ENCODE peak calls at places on chromosomes 13 and 19, in ten cellular contexts. One of them, this sample, is unnamed.

GRCh38 chr13:35512271-35512920 is 35.9 kb upstream of the MAB21L1 start:
- DNase-seq in breast epithelium: no peak
- DNase-seq in Peyer's patch: no peak
- DNase-seq in IMR-90: peak
- DNase-seq in uterus: peak
- DNase-seq in fibroblast of mammary gland: peak
- DNase-seq in AG04450: peak
- DNase-seq in bronchial epithelial cell: peak
- DNase-seq in body of pancreas: peak
- DNase-seq in cardiac muscle cell: peak
- DNase-seq in this sample: peak

GRCh38 chr19:6769006-6769637 is 1.9 kb upstream of the SH2D3A start:
- DNase-seq in fibroblast of mammary gland: peak
- DNase-seq in cardiac muscle cell: peak
- DNase-seq in body of pancreas: peak
- DNase-seq in Peyer's patch: no peak
- DNase-seq in IMR-90: peak
- DNase-seq in breast epithelium: no peak
- DNase-seq in AG04450: no peak
- DNase-seq in uterus: no peak
- DNase-seq in bronchial epithelial cell: no peak
- DNase-seq in this sample: no peak

GRCh38 chr13:49315756-49316481 is 68.2 kb downstream of the CDADC1 start:
- DNase-seq in uterus: no peak
- DNase-seq in body of pancreas: no peak
- DNase-seq in IMR-90: peak
- DNase-seq in cardiac muscle cell: no peak
- DNase-seq in bronchial epithelial cell: no peak
- DNase-seq in breast epithelium: no peak
- DNase-seq in AG04450: no peak
- DNase-seq in fibroblast of mammary gland: no peak
- DNase-seq in Peyer's patch: no peak
- DNase-seq in this sample: no peak

GRCh38 chr13:42680748-42681147 is 100.6 kb upstream of the FAM216B start:
- DNase-seq in Peyer's patch: no peak
- DNase-seq in cardiac muscle cell: no peak
- DNase-seq in IMR-90: no peak
- DNase-seq in fibroblast of mammary gland: no peak
- DNase-seq in breast epithelium: no peak
- DNase-seq in uterus: no peak
- DNase-seq in body of pancreas: no peak
- DNase-seq in bronchial epithelial cell: no peak
- DNase-seq in AG04450: no peak
- DNase-seq in this sample: no peak

GRCh38 chr19:37867831-37868230 is 38.6 kb downstream of the WDR87 start:
- DNase-seq in bronchial epithelial cell: peak
- DNase-seq in IMR-90: peak
- DNase-seq in breast epithelium: no peak
- DNase-seq in Peyer's patch: no peak
- DNase-seq in uterus: no peak
- DNase-seq in cardiac muscle cell: peak
- DNase-seq in AG04450: peak
- DNase-seq in fibroblast of mammary gland: peak
- DNase-seq in body of pancreas: no peak
- DNase-seq in this sample: no peak

GRCh38 chr13:40585911-40586471 is 80.5 kb downstream of the FOXO1 start:
- DNase-seq in IMR-90: no peak
- DNase-seq in bronchial epithelial cell: peak
- DNase-seq in breast epithelium: no peak
- DNase-seq in body of pancreas: no peak
- DNase-seq in uterus: no peak
- DNase-seq in fibroblast of mammary gland: peak
- DNase-seq in AG04450: no peak
- DNase-seq in Peyer's patch: no peak
- DNase-seq in cardiac muscle cell: peak
- DNase-seq in this sample: no peak

GRCh38 chr19:34493649-34494044 is 12.1 kb downstream of the WTIP start:
- DNase-seq in breast epithelium: no peak
- DNase-seq in body of pancreas: no peak
- DNase-seq in uterus: no peak
- DNase-seq in AG04450: no peak
- DNase-seq in Peyer's patch: no peak
- DNase-seq in IMR-90: no peak
- DNase-seq in fibroblast of mammary gland: no peak
- DNase-seq in cardiac muscle cell: no peak
- DNase-seq in bronchial epithelial cell: no peak
- DNase-seq in this sample: no peak

GRCh38 chr13:75636339-75637095 is 387 bp downstream of the LMO7 start:
- DNase-seq in cardiac muscle cell: peak
- DNase-seq in body of pancreas: peak
- DNase-seq in fibroblast of mammary gland: no peak
- DNase-seq in breast epithelium: no peak
- DNase-seq in IMR-90: peak
- DNase-seq in AG04450: no peak
- DNase-seq in bronchial epithelial cell: peak
- DNase-seq in uterus: peak
- DNase-seq in Peyer's patch: peak
- DNase-seq in this sample: no peak

GRCh38 chr19:52936151-52936957 is 13.1 kb upstream of the ZNF888 start:
- DNase-seq in bronchial epithelial cell: no peak
- DNase-seq in IMR-90: no peak
- DNase-seq in AG04450: no peak
- DNase-seq in uterus: no peak
- DNase-seq in Peyer's patch: no peak
- DNase-seq in breast epithelium: no peak
- DNase-seq in cardiac muscle cell: peak
- DNase-seq in body of pancreas: peak
- DNase-seq in fibroblast of mammary gland: no peak
- DNase-seq in this sample: peak

GRCh38 chr13:102812616-102813287 is 13.8 kb downstream of the BIVM start:
- DNase-seq in Peyer's patch: no peak
- DNase-seq in fibroblast of mammary gland: no peak
- DNase-seq in IMR-90: peak
- DNase-seq in body of pancreas: no peak
- DNase-seq in breast epithelium: no peak
- DNase-seq in uterus: no peak
- DNase-seq in bronchial epithelial cell: no peak
- DNase-seq in cardiac muscle cell: peak
- DNase-seq in AG04450: no peak
- DNase-seq in this sample: no peak

GRCh38 chr19:51094696-51095279 is 12.1 kb upstream of the KLK14 start:
- DNase-seq in Peyer's patch: no peak
- DNase-seq in fibroblast of mammary gland: no peak
- DNase-seq in AG04450: no peak
- DNase-seq in body of pancreas: peak
- DNase-seq in cardiac muscle cell: peak
- DNase-seq in bronchial epithelial cell: no peak
- DNase-seq in IMR-90: no peak
- DNase-seq in uterus: no peak
- DNase-seq in breast epithelium: no peak
- DNase-seq in this sample: no peak

GRCh38 chr13:99105160-99105559 is 95.5 kb upstream of the UBAC2 start:
- DNase-seq in cardiac muscle cell: no peak
- DNase-seq in uterus: no peak
- DNase-seq in bronchial epithelial cell: no peak
- DNase-seq in Peyer's patch: no peak
- DNase-seq in fibroblast of mammary gland: no peak
- DNase-seq in AG04450: no peak
- DNase-seq in breast epithelium: no peak
- DNase-seq in body of pancreas: no peak
- DNase-seq in IMR-90: no peak
- DNase-seq in this sample: no peak
- TF ChIP-seq CTCF in cardiac muscle cell: no peak
- TF ChIP-seq CTCF in uterus: no peak
- TF ChIP-seq CTCF in bronchial epithelial cell: no peak
- TF ChIP-seq CTCF in Peyer's patch: no peak
- TF ChIP-seq CTCF in fibroblast of mammary gland: no peak
- TF ChIP-seq CTCF in AG04450: no peak
- TF ChIP-seq CTCF in breast epithelium: no peak
- TF ChIP-seq CTCF in body of pancreas: no peak
- TF ChIP-seq CTCF in IMR-90: no peak
- TF ChIP-seq CTCF in this sample: no peak

GRCh38 chr19:1087813-1088418 is 7.3 kb downstream of the POLR2E start:
- DNase-seq in uterus: no peak
- DNase-seq in bronchial epithelial cell: no peak
- DNase-seq in fibroblast of mammary gland: no peak
- DNase-seq in Peyer's patch: peak
- DNase-seq in breast epithelium: no peak
- DNase-seq in body of pancreas: no peak
- DNase-seq in cardiac muscle cell: no peak
- DNase-seq in AG04450: no peak
- DNase-seq in IMR-90: no peak
- DNase-seq in this sample: no peak

GRCh38 chr19:1086618-1087017 is 8.6 kb downstream of the POLR2E start:
- DNase-seq in fibroblast of mammary gland: no peak
- DNase-seq in breast epithelium: no peak
- DNase-seq in uterus: no peak
- DNase-seq in bronchial epithelial cell: no peak
- DNase-seq in cardiac muscle cell: no peak
- DNase-seq in IMR-90: no peak
- DNase-seq in AG04450: no peak
- DNase-seq in body of pancreas: no peak
- DNase-seq in Peyer's patch: no peak
- DNase-seq in this sample: no peak

GRCh38 chr19:1085053-1085658 is 10.0 kb downstream of the POLR2E start:
- DNase-seq in uterus: no peak
- DNase-seq in AG04450: no peak
- DNase-seq in Peyer's patch: no peak
- DNase-seq in cardiac muscle cell: no peak
- DNase-seq in IMR-90: no peak
- DNase-seq in bronchial epithelial cell: peak
- DNase-seq in body of pancreas: no peak
- DNase-seq in breast epithelium: no peak
- DNase-seq in fibroblast of mammary gland: no peak
- DNase-seq in this sample: no peak

GRCh38 chr19:1084024-1084868 is 10.9 kb downstream of the POLR2E start:
- DNase-seq in body of pancreas: peak
- DNase-seq in IMR-90: no peak
- DNase-seq in fibroblast of mammary gland: no peak
- DNase-seq in cardiac muscle cell: no peak
- DNase-seq in uterus: no peak
- DNase-seq in bronchial epithelial cell: no peak
- DNase-seq in breast epithelium: no peak
- DNase-seq in Peyer's patch: no peak
- DNase-seq in AG04450: no peak
- DNase-seq in this sample: no peak

GRCh38 chr19:1085676-1086442 is 9.3 kb downstream of the POLR2E start:
- DNase-seq in uterus: no peak
- DNase-seq in Peyer's patch: no peak
- DNase-seq in cardiac muscle cell: no peak
- DNase-seq in bronchial epithelial cell: no peak
- DNase-seq in AG04450: no peak
- DNase-seq in breast epithelium: no peak
- DNase-seq in body of pancreas: no peak
- DNase-seq in IMR-90: no peak
- DNase-seq in fibroblast of mammary gland: no peak
- DNase-seq in this sample: no peak
- H3K4me3 ChIP-seq in uterus: no peak
- H3K4me3 ChIP-seq in Peyer's patch: no peak
- H3K4me3 ChIP-seq in cardiac muscle cell: no peak
- H3K4me3 ChIP-seq in bronchial epithelial cell: no peak
- H3K4me3 ChIP-seq in AG04450: no peak
- H3K4me3 ChIP-seq in breast epithelium: no peak
- H3K4me3 ChIP-seq in body of pancreas: no peak
- H3K4me3 ChIP-seq in IMR-90: no peak
- H3K4me3 ChIP-seq in fibroblast of mammary gland: no peak
- H3K4me3 ChIP-seq in this sample: no peak

DNA sequence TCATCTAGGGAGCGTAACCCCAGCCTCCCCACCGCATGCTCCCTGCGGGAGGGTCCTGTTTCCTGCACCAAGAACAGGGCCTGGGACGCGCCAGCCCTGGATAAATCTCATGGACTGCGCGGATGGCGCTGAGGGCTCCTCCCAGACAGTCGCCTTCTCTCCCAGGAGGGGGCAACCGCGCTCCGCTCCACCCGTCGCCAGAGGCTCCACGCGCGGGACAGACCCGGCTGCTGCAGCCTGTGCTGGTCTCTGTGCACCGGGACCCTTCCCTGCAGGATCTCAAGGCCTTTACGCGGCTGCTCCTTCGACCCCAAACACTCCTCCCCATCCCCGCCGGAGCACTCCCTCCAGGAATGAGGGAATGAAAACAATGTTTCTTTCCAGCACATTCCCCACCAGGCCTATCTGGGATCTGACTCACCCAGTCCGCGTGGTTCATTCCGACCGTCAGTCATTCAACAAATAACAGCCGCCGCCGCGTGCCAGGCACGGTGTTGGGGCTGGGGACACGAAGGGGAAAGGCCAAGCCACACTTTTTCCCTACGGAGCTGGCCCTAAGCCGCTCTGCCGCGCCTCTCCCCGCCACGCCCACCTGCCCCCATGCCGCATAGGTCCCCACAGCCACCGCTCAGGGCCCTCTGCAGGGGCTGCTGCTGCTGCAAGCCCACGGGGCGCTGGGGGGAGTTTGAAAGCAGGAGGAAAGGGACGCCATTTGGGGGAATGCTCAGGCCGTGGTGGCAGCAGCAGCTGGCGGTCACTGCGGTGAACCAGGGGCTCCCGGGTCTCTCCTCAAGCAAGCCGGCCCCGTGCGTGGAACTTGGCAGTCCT is 6.0 kb downstream of the PNMA8B start:
- DNase-seq in bronchial epithelial cell: no peak
- DNase-seq in IMR-90: peak
- DNase-seq in uterus: peak
- DNase-seq in breast epithelium: no peak
- DNase-seq in Peyer's patch: peak
- DNase-seq in fibroblast of mammary gland: peak
- DNase-seq in body of pancreas: peak
- DNase-seq in cardiac muscle cell: peak
- DNase-seq in AG04450: no peak
- DNase-seq in this sample: no peak
- TF ChIP-seq CTCF in bronchial epithelial cell: peak
- TF ChIP-seq CTCF in IMR-90: no peak
- TF ChIP-seq CTCF in uterus: peak
- TF ChIP-seq CTCF in breast epithelium: no peak
- TF ChIP-seq CTCF in Peyer's patch: no peak
- TF ChIP-seq CTCF in fibroblast of mammary gland: peak
- TF ChIP-seq CTCF in body of pancreas: no peak
- TF ChIP-seq CTCF in cardiac muscle cell: peak
- TF ChIP-seq CTCF in AG04450: peak
- TF ChIP-seq CTCF in this sample: peak

DNA sequence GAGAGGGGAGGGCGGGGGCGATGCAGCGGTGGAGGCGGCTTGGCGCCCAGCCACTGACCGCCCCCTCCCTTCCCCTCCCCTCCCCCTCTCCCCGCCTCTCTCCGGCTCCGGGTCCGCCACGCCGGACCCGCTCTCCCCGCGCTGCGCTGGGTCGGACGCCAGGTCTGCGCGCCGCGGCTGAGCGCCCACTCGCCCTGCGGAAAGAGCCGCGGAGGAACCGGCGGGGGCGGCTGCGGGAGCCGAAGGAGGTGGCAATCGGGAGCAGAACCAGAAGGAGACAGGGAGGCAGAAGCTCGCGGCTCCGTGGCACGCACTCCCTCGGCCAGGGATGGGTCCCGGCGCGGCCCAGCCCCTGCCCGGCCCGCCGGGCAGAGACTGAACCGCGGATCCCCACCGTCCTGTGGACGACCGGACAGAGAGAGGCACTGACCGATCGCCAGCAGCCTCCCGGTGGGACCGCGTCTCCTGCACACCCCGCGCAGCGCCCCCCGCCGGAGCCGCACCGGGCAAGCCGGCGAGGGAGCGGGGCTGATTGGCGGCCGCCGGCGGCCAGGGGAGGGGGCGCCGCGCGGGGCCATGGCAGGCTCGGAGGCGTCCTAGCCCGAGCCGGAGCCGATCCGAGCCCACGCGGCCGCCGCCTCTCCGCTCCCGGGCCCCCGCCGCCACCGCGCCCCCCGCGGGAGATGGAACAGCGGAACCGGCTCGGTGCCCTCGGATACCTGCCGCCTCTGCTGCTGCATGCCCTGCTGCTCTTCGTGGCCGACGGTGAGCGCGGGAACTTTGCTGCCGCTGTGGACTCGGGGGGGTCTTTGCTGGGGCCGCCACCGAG is at the start of gene VSTM2B:
- DNase-seq in breast epithelium: no peak
- DNase-seq in cardiac muscle cell: no peak
- DNase-seq in IMR-90: no peak
- DNase-seq in fibroblast of mammary gland: no peak
- DNase-seq in bronchial epithelial cell: no peak
- DNase-seq in uterus: no peak
- DNase-seq in Peyer's patch: no peak
- DNase-seq in body of pancreas: no peak
- DNase-seq in AG04450: no peak
- DNase-seq in this sample: no peak
- H3K4me3 ChIP-seq in breast epithelium: no peak
- H3K4me3 ChIP-seq in cardiac muscle cell: peak
- H3K4me3 ChIP-seq in IMR-90: no peak
- H3K4me3 ChIP-seq in fibroblast of mammary gland: no peak
- H3K4me3 ChIP-seq in bronchial epithelial cell: no peak
- H3K4me3 ChIP-seq in uterus: no peak
- H3K4me3 ChIP-seq in Peyer's patch: peak
- H3K4me3 ChIP-seq in body of pancreas: no peak
- H3K4me3 ChIP-seq in AG04450: no peak
- H3K4me3 ChIP-seq in this sample: no peak

This sample was measured in epithelial cell of proximal tubule.